ENCODE peak calls at places on chromosomes 2 and 18, in eight cellular contexts. R is heart right ventricle, G is left ventricle myocardium inferior, W is HCT116, C is thoracic aorta, B is fibroblast of lung, F is Caco-2, L is heart left ventricle. M is an unnamed sample. For H3K4me1, the result is how much of the 10 kb centered on the place peaks cover.

GRCh38 chr2:189192766-189193165 is 13.2 kb upstream of the COL5A2 start:
- DNase-seq in R (no peak), G (no peak), W (no peak), C (no peak), B (no peak), F (no peak), L (no peak), M (no peak)

GRCh38 chr18:49162226-49162848 is 211.6 kb upstream of the SMAD7 start:
- DNase-seq in R (no peak), G (no peak), W (no peak), C (no peak), B (no peak), F (no peak), L (no peak), M (no peak)

GRCh38 chr18:73945130-73945792 is 202.4 kb downstream of the FBXO15 start:
- DNase-seq in R (no peak), G (no peak), W (no peak), C (no peak), B (no peak), F (no peak), L (no peak), M (no peak)

GRCh38 chr2:181959508-181959907 is 26.1 kb upstream of the PPP1R1C start:
- DNase-seq in R (no peak), G (no peak), W (no peak), C (no peak), B (no peak), F (no peak), L (no peak), M (peak)

GRCh38 chr2:143429932-143430331 is 300.7 kb downstream of the ARHGAP15 start:
- DNase-seq in R (no peak), G (no peak), W (no peak), C (no peak), B (peak), F (no peak), L (no peak), M (no peak)

GRCh38 chr2:26770986-26771586 is 7.0 kb downstream of the SLC35F6 start:
- DNase-seq in R (peak), G (peak), W (no peak), C (peak), B (peak), F (peak), L (peak), M (peak)

GRCh38 chr2:10889741-10890215 is 22.0 kb upstream of the KCNF1 start:
- DNase-seq in R (no peak), G (no peak), W (no peak), C (no peak), B (no peak), F (no peak), L (no peak), M (peak)

GRCh38 chr2:229268626-229269025 is 2.5 kb downstream of the PID1 start:
- DNase-seq in R (no peak), G (no peak), W (no peak), C (no peak), B (peak), F (peak), L (no peak), M (no peak)

GRCh38 chr2:202494300-202494699 is 118.2 kb downstream of the BMPR2 start:
- DNase-seq in R (peak), G (no peak), W (no peak), C (no peak), B (peak), F (peak), L (no peak), M (no peak)

GRCh38 chr2:127187831-127188230 is 32.3 kb downstream of the CYP27C1 start:
- DNase-seq in R (no peak), G (no peak), W (no peak), C (no peak), B (no peak), F (no peak), L (no peak), M (no peak)

GRCh38 chr18:48924621-48925601 is 25.9 kb downstream of the SMAD7 start:
- DNase-seq in R (no peak), G (no peak), W (no peak), C (no peak), B (no peak), F (no peak), L (no peak), M (no peak)

GRCh38 chr2:67561411-67561965 is 164.4 kb downstream of the ETAA1 start:
- DNase-seq in R (peak), G (peak), W (no peak), C (peak), B (peak), F (peak), L (peak), M (peak)

GRCh38 chr2:142980246-142981068 is 103.0 kb downstream of the KYNU start:
- DNase-seq in R (no peak), G (no peak), W (peak), C (no peak), B (peak), F (peak), L (no peak), M (no peak)

GRCh38 chr2:236965841-236966096 is 119.9 kb upstream of the COPS8 start:
- DNase-seq in R (no peak), G (no peak), W (no peak), C (no peak), B (no peak), F (no peak), L (no peak), M (no peak)

GRCh38 chr2:140041801-140042200 is 1261.6 kb upstream of the NXPH2 start:
- DNase-seq in R (no peak), G (no peak), W (no peak), C (no peak), B (no peak), F (no peak), L (no peak), M (no peak)

GRCh38 chr2:236675051-236675450 is 105.4 kb downstream of the ACKR3 start:
- DNase-seq in R (no peak), G (no peak), W (no peak), C (no peak), B (no peak), F (no peak), L (no peak), M (peak)

GRCh38 chr2:49770919-49771318 is 616.6 kb upstream of the FSHR start:
- DNase-seq in R (peak), G (peak), W (no peak), C (no peak), B (no peak), F (peak), L (peak), M (peak)

GRCh38 chr2:230785346-230785745 is 72.7 kb downstream of the CAB39 start:
- DNase-seq in R (no peak), G (no peak), W (no peak), C (no peak), B (no peak), F (no peak), L (no peak), M (no peak)

GRCh38 chr2:155054712-155055111 is 356.2 kb downstream of the KCNJ3 start:
- DNase-seq in R (no peak), G (no peak), W (no peak), C (no peak), B (no peak), F (no peak), L (no peak), M (no peak)

GRCh38 chr2:188181035-188181434 is 110.6 kb upstream of the GULP1 start:
- DNase-seq in R (no peak), G (no peak), W (no peak), C (no peak), B (peak), F (no peak), L (no peak), M (no peak)

GRCh38 chr2:222796413-222797103 is 64.3 kb upstream of the ACSL3 start:
- DNase-seq in R (no peak), G (no peak), W (no peak), C (no peak), B (peak), F (peak), L (no peak), M (no peak)

GRCh38 chr2:16322308-16323130 is 343.1 kb downstream of the CYRIA start:
- DNase-seq in R (no peak), G (no peak), W (no peak), C (no peak), B (no peak), F (peak), L (no peak), M (no peak)

GRCh38 chr18:37265382-37265781 is 300.2 kb downstream of the CELF4 start:
- DNase-seq in R (no peak), G (no peak), W (no peak), C (no peak), B (no peak), F (no peak), L (peak), M (no peak)

GRCh38 chr18:37264956-37265355 is 300.6 kb downstream of the CELF4 start:
- DNase-seq in R (no peak), G (no peak), W (no peak), C (no peak), B (no peak), F (no peak), L (no peak), M (no peak)

GRCh38 chr18:37261988-37262387 is 303.6 kb downstream of the CELF4 start:
- DNase-seq in R (no peak), G (no peak), W (no peak), C (no peak), B (no peak), F (no peak), L (peak), M (no peak)

GRCh38 chr18:37270046-37270665 is 295.4 kb downstream of the CELF4 start:
- DNase-seq in R (peak), G (peak), W (no peak), C (no peak), B (peak), F (peak), L (peak), M (no peak)

DNA sequence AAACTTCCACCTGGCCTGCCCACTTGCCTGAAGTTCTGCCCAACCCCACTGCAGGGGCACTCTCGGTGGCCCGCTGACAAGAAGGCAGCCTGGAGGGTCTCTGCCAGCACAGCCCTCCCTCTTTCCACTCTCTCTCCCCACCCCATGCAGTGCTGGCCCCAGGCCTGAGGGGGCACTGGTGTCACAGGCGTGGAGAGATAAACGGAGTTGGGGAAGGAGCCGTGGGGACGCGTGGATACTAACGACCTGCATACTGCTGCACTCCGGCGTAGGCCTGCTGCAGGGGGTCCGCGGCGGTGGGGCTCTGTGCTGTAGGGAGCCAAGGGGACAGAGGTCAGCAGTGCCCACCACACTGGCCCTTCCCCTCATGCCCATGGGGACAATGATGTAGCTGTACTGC is 299.3 kb downstream of the CELF4 start:
- DNase-seq in R (no peak), G (no peak), W (no peak), C (no peak), B (no peak), F (peak), L (no peak), M (no peak)
- TF ChIP-seq CTCF in R (peak), G (no peak), W (peak), C (no peak), B (no peak), F (no peak), L (no peak), M (no peak)

DNA sequence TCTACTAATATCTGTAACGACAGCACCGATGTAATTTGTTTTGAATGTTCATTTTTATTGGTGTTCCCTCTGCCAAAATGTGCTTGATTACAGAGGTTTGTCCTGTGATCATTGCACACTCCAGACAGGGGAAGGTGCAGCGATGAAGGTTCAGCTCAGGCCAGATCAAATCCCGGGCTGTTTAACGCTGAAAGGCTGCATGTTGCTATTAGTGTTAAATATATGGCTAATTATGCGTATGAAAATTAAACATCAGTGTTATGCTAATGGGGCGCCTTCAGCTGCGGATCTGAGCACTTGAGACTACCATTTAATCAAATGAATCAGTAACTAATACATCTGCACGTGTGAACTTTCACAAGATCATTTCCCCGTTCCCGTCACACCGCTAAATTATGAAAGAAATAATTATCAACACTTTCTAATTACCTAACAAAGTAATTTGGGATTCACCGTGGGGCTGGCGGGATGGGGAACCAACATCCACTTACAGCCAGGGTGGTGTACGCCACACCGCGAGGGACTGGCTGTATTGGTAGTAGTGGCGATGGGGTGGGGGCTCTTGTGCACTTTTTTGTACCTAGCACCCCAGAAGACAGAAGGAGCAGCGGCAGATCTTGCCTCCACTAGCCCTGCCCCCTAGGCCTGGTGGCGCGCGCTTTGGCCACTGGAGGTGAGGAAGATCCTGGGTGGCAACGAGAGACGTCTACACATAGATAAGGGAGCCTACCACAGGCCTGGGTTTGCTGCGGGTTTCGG is 1.4 kb upstream of the DLX1 start:
- DNase-seq in R (no peak), G (no peak), W (no peak), C (no peak), B (no peak), F (no peak), L (no peak), M (no peak)
- H3K4me1 ChIP-seq in R (half or more), G (under half), W (under half), C (under half), B (under half), F (under half), L (under half), M (under half)

GRCh38 chr2:60439219-60439974 is 114.1 kb downstream of the BCL11A start:
- DNase-seq in R (peak), G (peak), W (no peak), C (no peak), B (no peak), F (peak), L (peak), M (no peak)
- TF ChIP-seq CTCF in R (peak), G (peak), W (peak), C (peak), B (no peak), F (peak), L (peak), M (no peak)

GRCh38 chr2:218002103-218002502 is 692 bp downstream of the TNS1 start:
- DNase-seq in R (no peak), G (no peak), W (no peak), C (no peak), B (no peak), F (no peak), L (no peak), M (no peak)

GRCh38 chr2:218003265-218003950 is 613 bp upstream of the TNS1 start:
- DNase-seq in R (peak), G (peak), W (no peak), C (no peak), B (peak), F (no peak), L (no peak), M (no peak)

GRCh38 chr2:218001629-218002028 is 1.2 kb downstream of the TNS1 start:
- DNase-seq in R (no peak), G (no peak), W (no peak), C (no peak), B (no peak), F (no peak), L (no peak), M (no peak)

GRCh38 chr2:218003994-218004419 is 1.2 kb upstream of the TNS1 start:
- DNase-seq in R (peak), G (peak), W (no peak), C (peak), B (peak), F (no peak), L (peak), M (no peak)

DNA sequence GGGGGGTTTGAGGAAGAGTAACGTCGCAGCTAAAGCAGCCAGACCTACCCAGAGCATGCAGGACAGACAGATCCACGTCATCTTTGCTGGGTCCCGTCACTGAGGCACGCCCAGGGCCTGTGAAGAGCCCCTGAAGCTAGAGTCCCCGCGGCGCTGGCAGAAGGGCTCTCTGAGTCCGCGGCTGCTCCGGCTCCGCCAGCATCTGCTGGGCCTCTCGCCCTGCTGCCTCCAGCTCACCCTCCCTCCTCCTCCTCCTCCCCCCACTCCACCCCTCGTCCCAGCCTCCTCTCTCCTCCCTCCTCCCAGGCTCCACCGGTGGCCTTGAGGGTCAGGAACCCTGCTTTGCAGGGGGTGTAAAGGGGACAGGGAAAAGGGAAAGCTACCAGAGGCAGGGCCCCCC is at the start of gene TNS1:
- DNase-seq in R (no peak), G (peak), W (no peak), C (no peak), B (peak), F (no peak), L (no peak), M (no peak)
- H3K4me1 ChIP-seq in R (under half), G (under half), W (under half), C (under half), B (under half), F (under half), L (under half), M (under half)

DNA sequence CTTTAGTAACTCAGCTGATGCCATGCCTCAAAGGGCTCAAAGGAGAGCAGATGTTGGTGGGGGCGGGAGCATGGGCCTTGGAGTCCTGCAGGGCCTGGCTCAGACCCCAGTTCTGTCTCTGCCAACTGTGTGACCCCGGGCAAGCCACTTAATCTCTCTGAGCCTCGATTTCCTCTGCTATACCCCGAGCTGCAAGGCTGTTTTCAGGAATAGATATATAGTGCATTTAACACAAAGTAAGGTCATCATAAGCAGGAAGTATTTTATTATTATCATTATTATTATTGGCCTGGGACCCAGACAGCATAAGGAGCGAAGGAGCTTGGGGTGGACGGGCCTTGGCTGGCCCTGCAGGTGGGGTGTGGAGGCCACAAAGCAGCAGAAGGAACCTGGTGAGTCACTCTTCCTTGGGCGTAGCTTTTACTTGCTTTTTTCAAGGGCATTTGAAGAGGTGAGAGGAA is 162.7 kb downstream of the INHBB start:
- DNase-seq in R (no peak), G (no peak), W (no peak), C (no peak), B (peak), F (no peak), L (no peak), M (no peak)
- TF ChIP-seq CTCF in R (no peak), G (no peak), W (no peak), C (no peak), B (no peak), F (no peak), L (no peak), M (peak)

GRCh38 chr2:174752403-174753037 is 11.8 kb downstream of the CHRNA1 start:
- DNase-seq in R (no peak), G (no peak), W (no peak), C (no peak), B (no peak), F (no peak), L (no peak), M (no peak)
- H3K4me1 ChIP-seq in R (under half), G (under half), W (under half), C (under half), B (under half), F (under half), L (under half), M (under half)

GRCh38 chr2:134228493-134228903 is 25.4 kb upstream of the MGAT5 start:
- DNase-seq in R (no peak), G (no peak), W (no peak), C (no peak), B (no peak), F (peak), L (no peak), M (no peak)
- TF ChIP-seq CTCF in R (peak), G (peak), W (peak), C (peak), B (peak), F (peak), L (peak), M (peak)

GRCh38 chr2:47301731-47302130 is 101.2 kb upstream of the MSH2 start:
- DNase-seq in R (no peak), G (no peak), W (no peak), C (no peak), B (no peak), F (no peak), L (no peak), M (no peak)

GRCh38 chr2:47303341-47304148 is 99.4 kb upstream of the MSH2 start:
- DNase-seq in R (no peak), G (no peak), W (no peak), C (no peak), B (no peak), F (no peak), L (no peak), M (no peak)

GRCh38 chr2:47307066-47307465 is 95.9 kb upstream of the MSH2 start:
- DNase-seq in R (no peak), G (no peak), W (no peak), C (no peak), B (peak), F (no peak), L (no peak), M (no peak)

GRCh38 chr2:47302308-47302707 is 100.6 kb upstream of the MSH2 start:
- DNase-seq in R (no peak), G (no peak), W (no peak), C (no peak), B (no peak), F (no peak), L (no peak), M (no peak)

DNA sequence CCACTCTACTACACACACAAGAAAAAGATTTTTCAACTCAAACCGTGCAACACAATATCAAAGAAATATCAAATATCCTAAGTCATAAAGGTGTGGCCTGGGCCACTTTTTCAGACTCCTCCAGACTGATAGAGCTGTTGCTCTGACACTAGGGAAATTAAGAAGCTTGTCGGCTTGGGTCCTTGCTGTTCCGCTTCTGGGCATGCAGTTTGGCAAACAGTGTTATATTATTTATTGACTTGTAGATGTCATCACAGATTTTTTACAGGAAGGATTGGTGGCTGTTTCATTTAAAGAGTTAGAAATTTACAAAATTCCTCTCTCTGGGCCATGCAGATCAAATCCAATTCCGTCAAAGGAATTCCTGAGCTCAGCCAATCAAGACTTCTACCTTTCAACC is 98.3 kb upstream of the MSH2 start:
- DNase-seq in R (no peak), G (no peak), W (no peak), C (no peak), B (no peak), F (no peak), L (no peak), M (no peak)
- H3K4me1 ChIP-seq in R (under half), G (under half), W (under half), C (under half), B (under half), F (half or more), L (under half), M (under half)

GRCh38 chr2:68776124-68776523 is 41.5 kb downstream of the ARHGAP25 start:
- DNase-seq in R (no peak), G (no peak), W (no peak), C (no peak), B (no peak), F (no peak), L (no peak), M (no peak)
- TF ChIP-seq CTCF in R (no peak), G (no peak), W (no peak), C (no peak), B (no peak), F (no peak), L (no peak), M (peak)

M was measured in foreskin keratinocyte.